ENCODE peak calls at places on chromosomes 2 and 18, in eight cellular contexts. G is GM10248; D is amniotic stem cell; H is SK-MEL-5; Z is ACHN; N is activated naive CD8-positive, alpha-beta T cell treated with anti-CD3 and anti-CD28 coated beads for 36 hours; U is NCI-H510A treated with DMSO at 0.1 percent for 48 hours; O is CD4-positive, alpha-beta T cell. V is an unnamed sample.

GRCh38 chr2:219387284-219388126 is at the start of gene DNPEP:
- DNase-seq in G (peak), D (peak), H (peak), Z (peak), N (peak), U (peak), O (peak), V (no peak)

GRCh38 chr2:133674433-133675331 is 106.4 kb upstream of the NCKAP5 start:
- DNase-seq in G (no peak), D (peak), H (peak), Z (no peak), N (no peak), U (peak), O (no peak), V (no peak)

GRCh38 chr2:220144411-220144810 is 517.0 kb downstream of the SLC4A3 start:
- DNase-seq in G (no peak), D (no peak), H (no peak), Z (no peak), N (no peak), U (no peak), O (no peak), V (no peak)

GRCh38 chr2:204842731-204843490 is 297.6 kb downstream of the PARD3B start:
- DNase-seq in G (no peak), D (peak), H (no peak), Z (peak), N (no peak), U (no peak), O (no peak), V (peak)

GRCh38 chr2:216355738-216356137 is 16.5 kb downstream of the MARCHF4 start:
- DNase-seq in G (no peak), D (no peak), H (no peak), Z (no peak), N (no peak), U (no peak), O (no peak), V (no peak)

GRCh38 chr2:164967781-164968228 is 12.5 kb upstream of the SLC38A11 start:
- DNase-seq in G (no peak), D (no peak), H (no peak), Z (peak), N (no peak), U (no peak), O (no peak), V (no peak)

GRCh38 chr18:36309436-36310391 is 12.2 kb downstream of the FHOD3 start:
- DNase-seq in G (no peak), D (peak), H (peak), Z (peak), N (no peak), U (no peak), O (no peak), V (peak)

GRCh38 chr2:124804014-124804940 is 779.2 kb downstream of the CNTNAP5 start:
- DNase-seq in G (peak), D (no peak), H (peak), Z (peak), N (no peak), U (peak), O (no peak), V (no peak)

GRCh38 chr2:128284037-128284441 is 34.6 kb downstream of the HS6ST1 start:
- DNase-seq in G (no peak), D (no peak), H (no peak), Z (no peak), N (no peak), U (no peak), O (no peak), V (no peak)

GRCh38 chr2:231482806-231483391 is 18.6 kb upstream of the NCL start:
- DNase-seq in G (peak), D (peak), H (peak), Z (peak), N (peak), U (peak), O (peak), V (peak)

GRCh38 chr2:192194866-192195547 is at the start of gene TMEFF2:
- DNase-seq in G (peak), D (peak), H (peak), Z (peak), N (peak), U (peak), O (peak), V (peak)

GRCh38 chr18:50933684-50934083 is 34.2 kb upstream of the ELAC1 start:
- DNase-seq in G (no peak), D (no peak), H (no peak), Z (no peak), N (no peak), U (no peak), O (no peak), V (no peak)

GRCh38 chr2:149899390-149899789 is 311.8 kb upstream of the MMADHC start:
- DNase-seq in G (no peak), D (no peak), H (no peak), Z (no peak), N (no peak), U (no peak), O (no peak), V (no peak)

V was measured in SW 1271.